ENCODE peak calls at places on chromosome 19, in eight cellular contexts. M is thyroid gland, S is HCT116, I is body of pancreas, K is heart left ventricle, P is uterus, U is IMR-90, J is tibial nerve. E is an unnamed sample.

GRCh38 chr19:39341122-39341719 is 1.0 kb upstream of the SAMD4B start:
- DNase-seq in M (peak; percentile 14), S (no peak), I (no peak), K (peak; percentile 29), P (no peak), U (no peak), J (no peak), E (no peak)

GRCh38 chr19:11265785-11266236 is 3.5 kb upstream of the DOCK6 start:
- DNase-seq in M (no peak), S (peak; percentile 56), I (peak; percentile 83), K (no peak), P (no peak), U (no peak), J (no peak), E (no peak)

GRCh38 chr19:40416918-40417713 is 3.9 kb upstream of the PRX start:
- DNase-seq in M (peak; percentile 38), S (no peak), I (peak; percentile 38), K (peak; percentile 80), P (no peak), U (peak; percentile 35), J (peak; percentile 47), E (no peak)

GRCh38 chr19:21608571-21608970 is 103.2 kb downstream of the ZNF429 start:
- DNase-seq in M (no peak), S (no peak), I (no peak), K (no peak), P (no peak), U (no peak), J (no peak), E (no peak)

GRCh38 chr19:1259873-1260748 is 9.0 kb upstream of the CIRBP start:
- DNase-seq in M (no peak), S (no peak), I (no peak), K (peak; percentile 49), P (no peak), U (no peak), J (no peak), E (no peak)

GRCh38 chr19:3809881-3810707 is 23.9 kb upstream of the MATK start:
- DNase-seq in M (no peak), S (no peak), I (no peak), K (no peak), P (no peak), U (no peak), J (no peak), E (no peak)

GRCh38 chr19:17963936-17964691 is 2.8 kb upstream of the KCNN1 start:
- DNase-seq in M (no peak), S (no peak), I (no peak), K (no peak), P (no peak), U (no peak), J (no peak), E (no peak)

GRCh38 chr19:1553415-1553814 is 14.7 kb downstream of the MEX3D start:
- DNase-seq in M (no peak), S (no peak), I (no peak), K (no peak), P (no peak), U (no peak), J (no peak), E (no peak)

GRCh38 chr19:17263712-17264640 is 569 bp downstream of the USHBP1 start:
- DNase-seq in M (no peak), S (no peak), I (no peak), K (no peak), P (no peak), U (no peak), J (no peak), E (no peak)

GRCh38 chr19:45027371-45027770 is 11.5 kb upstream of the CLASRP start:
- DNase-seq in M (no peak), S (no peak), I (no peak), K (no peak), P (no peak), U (no peak), J (no peak), E (no peak)

GRCh38 chr19:20334760-20335159 is 167.7 kb downstream of the ZNF486 start:
- DNase-seq in M (no peak), S (no peak), I (no peak), K (no peak), P (no peak), U (no peak), J (no peak), E (no peak)

GRCh38 chr19:2983351-2984195 is 6.2 kb downstream of the TLE6 start:
- DNase-seq in M (peak; percentile 76), S (no peak), I (peak; percentile 71), K (peak; percentile 67), P (peak; percentile 77), U (peak; percentile 7), J (peak; percentile 37), E (peak; percentile 62)

GRCh38 chr19:31783592-31783991 is 434.4 kb upstream of the TSHZ3 start:
- DNase-seq in M (no peak), S (no peak), I (no peak), K (no peak), P (no peak), U (no peak), J (no peak), E (no peak)

GRCh38 chr19:1052349-1052967 is 12.6 kb downstream of the ABCA7 start:
- DNase-seq in M (no peak), S (no peak), I (no peak), K (no peak), P (no peak), U (no peak), J (no peak), E (no peak)

GRCh38 chr19:4501005-4501591 is 17.2 kb downstream of the PLIN4 start:
- DNase-seq in M (no peak), S (no peak), I (no peak), K (peak; percentile 5), P (no peak), U (no peak), J (no peak), E (no peak)

GRCh38 chr19:16571283-16571682 is 932 bp downstream of the SLC35E1 start:
- DNase-seq in M (no peak), S (no peak), I (peak; percentile 65), K (no peak), P (no peak), U (peak; percentile 36), J (no peak), E (no peak)

GRCh38 chr19:10270616-10271394 is at the start of gene ICAM1:
- DNase-seq in M (peak; percentile 70), S (no peak), I (peak; percentile 83), K (peak; percentile 84), P (peak; percentile 77), U (peak; percentile 66), J (peak; percentile 50), E (peak; percentile 80)

GRCh38 chr19:13859361-13859880 is 17.5 kb upstream of the NANOS3 start:
- DNase-seq in M (no peak), S (no peak), I (no peak), K (no peak), P (no peak), U (peak; percentile 58), J (no peak), E (no peak)

GRCh38 chr19:13864223-13864512 is 12.8 kb upstream of the NANOS3 start:
- DNase-seq in M (no peak), S (no peak), I (no peak), K (no peak), P (no peak), U (no peak), J (no peak), E (no peak)

GRCh38 chr19:13860679-13861391 is 16.1 kb upstream of the NANOS3 start:
- DNase-seq in M (no peak), S (no peak), I (no peak), K (no peak), P (no peak), U (no peak), J (no peak), E (no peak)

GRCh38 chr19:13861392-13861713 is 15.6 kb upstream of the NANOS3 start:
- DNase-seq in M (no peak), S (no peak), I (no peak), K (peak; percentile 55), P (no peak), U (no peak), J (no peak), E (no peak)

DNA sequence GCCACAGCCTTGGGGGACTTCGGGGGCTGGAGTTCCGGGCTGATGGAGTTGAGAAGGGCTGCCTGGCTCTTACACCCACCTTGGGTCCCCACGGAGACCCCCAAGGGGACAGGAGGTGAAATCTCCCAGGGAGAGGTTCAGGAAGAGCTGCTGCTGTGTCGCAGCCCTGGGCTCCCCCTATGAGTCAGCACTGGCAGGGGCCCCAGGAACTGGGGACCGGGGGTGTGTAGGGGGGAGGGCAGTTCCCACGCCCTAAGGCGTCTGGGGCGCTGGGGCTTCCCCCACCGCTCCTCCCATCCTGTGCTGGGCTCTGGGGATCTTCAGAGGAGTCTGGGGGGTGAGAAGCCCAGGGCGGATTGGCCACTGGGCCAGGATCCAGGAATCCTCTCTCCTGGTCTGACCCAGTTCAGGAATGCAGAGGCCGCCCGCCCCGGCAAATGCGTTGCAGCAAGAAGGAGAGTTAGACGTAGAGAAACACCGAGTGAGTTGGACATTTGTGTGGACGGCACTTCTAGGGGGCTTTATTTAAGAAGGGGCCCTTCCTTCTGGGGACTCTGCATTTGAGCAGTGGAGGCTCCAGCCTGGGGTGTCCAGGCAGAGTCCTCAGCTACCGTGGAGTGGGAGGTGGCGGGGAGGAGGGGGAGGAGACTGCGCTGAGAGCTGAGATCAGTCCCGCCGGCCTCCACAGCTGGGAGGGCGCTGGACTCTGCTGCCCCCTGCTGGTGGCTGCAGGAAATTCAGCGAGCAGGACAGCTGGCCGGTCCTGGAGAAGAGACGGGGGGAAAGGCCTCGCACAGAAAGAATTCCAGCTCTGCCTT is 15.0 kb upstream of the NANOS3 start:
- DNase-seq in M (peak; percentile 94), S (no peak), I (peak; percentile 94), K (peak; percentile 94), P (peak; percentile 97), U (peak; percentile 87), J (peak; percentile 88), E (peak; percentile 96)
- TF ChIP-seq POLR2A in M (no peak), S (no peak), I (peak; percentile 66), K (no peak), P (no peak), U (peak; percentile 71), J (no peak), E (peak; percentile 48)

GRCh38 chr19:43704002-43704705 is 11.7 kb upstream of the IRGC start:
- DNase-seq in M (no peak), S (no peak), I (no peak), K (no peak), P (no peak), U (no peak), J (no peak), E (no peak)
- H3K4me3 ChIP-seq in M (no peak overlapping the region), S (no peak overlapping the region), I (no peak overlapping the region), K (no peak overlapping the region), P (no peak overlapping the region), U (no peak overlapping the region), J (no peak overlapping the region), E (no peak overlapping the region)

GRCh38 chr19:43553656-43554055 is 20.7 kb downstream of the ZNF575 start:
- DNase-seq in M (no peak), S (no peak), I (no peak), K (no peak), P (no peak), U (no peak), J (no peak), E (no peak)
- TF ChIP-seq POLR2A in M (no peak), S (no peak), I (no peak), K (no peak), P (no peak), U (no peak), J (no peak), E (no peak)

DNA sequence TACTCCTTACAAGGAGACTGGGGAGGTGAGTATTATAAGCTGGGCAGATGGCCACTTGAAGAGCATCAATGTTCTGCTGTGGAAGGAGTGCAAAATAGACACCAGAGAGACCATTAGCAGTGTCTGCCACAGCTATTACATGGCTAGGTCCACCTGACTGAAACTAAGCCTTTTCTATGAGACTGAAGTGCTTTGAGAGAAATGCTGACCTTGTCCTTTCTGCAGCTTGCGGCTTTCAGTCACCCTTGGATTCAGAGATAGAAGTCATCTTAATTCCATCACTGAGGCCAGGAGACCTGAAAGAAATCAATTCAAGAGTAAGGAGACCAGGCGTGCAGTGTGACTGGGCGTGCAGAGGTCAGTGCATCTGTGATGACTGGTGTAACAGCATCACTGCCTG is 1.3 kb upstream of the ZFP28 start:
- DNase-seq in M (no peak), S (no peak), I (no peak), K (no peak), P (no peak), U (no peak), J (no peak), E (no peak)
- H3K4me3 ChIP-seq in M (no peak overlapping the region), S (no peak overlapping the region), I (no peak overlapping the region), K (peak overlapping the region; percentile 88), P (no peak overlapping the region), U (no peak overlapping the region), J (no peak overlapping the region), E (no peak overlapping the region)

E was measured in ovary.